ENCODE peak calls at places on chromosomes 13 and 19, in seven cellular contexts. I is NCI-H345, H is WTC11, Q is mesenchymal stem cell, R is nucleus accumbens, C is 8988T, X is retina. E is an unnamed sample.

GRCh38 chr13:45456196-45456972 is 8.4 kb upstream of the COG3 start:
- DNase-seq in Q (no peak), R (no peak), C (no peak), I (no peak), H (no peak), X (no peak), E (peak)

GRCh38 chr19:51607077-51607476 is 23.1 kb downstream of the SIGLEC5 start:
- DNase-seq in I (no peak), H (no peak), R (no peak), Q (no peak), C (no peak), X (no peak), E (no peak)

GRCh38 chr19:6674868-6675305 is 4.9 kb upstream of the TNFSF14 start:
- DNase-seq in H (peak), R (no peak), Q (peak), C (peak), X (no peak), I (no peak), E (peak)

GRCh38 chr19:33157906-33158305 is 26.0 kb downstream of the WDR88 start:
- DNase-seq in C (no peak), R (no peak), I (no peak), H (no peak), Q (no peak), X (no peak), E (no peak)

GRCh38 chr19:28234637-28235036 is 978.3 kb downstream of the UQCRFS1 start:
- DNase-seq in Q (no peak), C (no peak), X (peak), I (no peak), H (no peak), R (no peak), E (no peak)

GRCh38 chr13:113040031-113040430 is 65.6 kb upstream of the F7 start:
- DNase-seq in Q (no peak), H (no peak), C (no peak), I (no peak), R (no peak), X (no peak), E (no peak)

GRCh38 chr13:83088858-83089257 is 793.4 kb downstream of the SLITRK1 start:
- DNase-seq in R (no peak), I (no peak), Q (no peak), C (no peak), X (no peak), H (no peak), E (no peak)

GRCh38 chr19:51971624-51972023 is 15.0 kb downstream of the ZNF350 start:
- DNase-seq in Q (peak), R (no peak), C (no peak), H (no peak), I (no peak), X (peak), E (no peak)

GRCh38 chr13:94550030-94550738 is 45.8 kb downstream of the TGDS start:
- DNase-seq in I (no peak), R (no peak), Q (no peak), H (no peak), C (no peak), X (no peak), E (peak)